ENCODE peak calls at places on chromosomes 3 and 15, in ten cellular contexts. One of them, this sample, is unnamed.

GRCh38 chr15:65993226-65993625 is 123.9 kb downstream of the RAB11A start:
- DNase-seq in HepG2: no peak
- DNase-seq in stomach: no peak
- DNase-seq in lower leg skin: no peak
- DNase-seq in prostate gland: no peak
- DNase-seq in A549: no peak
- DNase-seq in uterus: no peak
- DNase-seq in heart left ventricle: no peak
- DNase-seq in endothelial cell of umbilical vein: no peak
- DNase-seq in ovary: no peak
- DNase-seq in this sample: no peak

GRCh38 chr15:99291643-99292042 is 40.4 kb downstream of the LRRC28 start:
- DNase-seq in HepG2: no peak
- DNase-seq in stomach: no peak
- DNase-seq in lower leg skin: no peak
- DNase-seq in prostate gland: no peak
- DNase-seq in A549: no peak
- DNase-seq in uterus: no peak
- DNase-seq in heart left ventricle: no peak
- DNase-seq in endothelial cell of umbilical vein: no peak
- DNase-seq in ovary: no peak
- DNase-seq in this sample: no peak

GRCh38 chr3:118618247-118619040 is 416.2 kb downstream of the IGSF11 start:
- DNase-seq in HepG2: no peak
- DNase-seq in stomach: no peak
- DNase-seq in lower leg skin: no peak
- DNase-seq in prostate gland: no peak
- DNase-seq in A549: no peak
- DNase-seq in uterus: no peak
- DNase-seq in heart left ventricle: no peak
- DNase-seq in endothelial cell of umbilical vein: no peak
- DNase-seq in ovary: no peak
- DNase-seq in this sample: no peak

GRCh38 chr3:195870442-195870841 is 37.9 kb downstream of the TNK2 start:
- DNase-seq in HepG2: no peak
- DNase-seq in stomach: peak; percentile 49
- DNase-seq in lower leg skin: no peak
- DNase-seq in prostate gland: no peak
- DNase-seq in A549: no peak
- DNase-seq in uterus: no peak
- DNase-seq in heart left ventricle: peak; percentile 60
- DNase-seq in endothelial cell of umbilical vein: no peak
- DNase-seq in ovary: no peak
- DNase-seq in this sample: no peak

GRCh38 chr3:43366880-43367279 is 80.5 kb downstream of the SNRK start:
- DNase-seq in HepG2: no peak
- DNase-seq in stomach: no peak
- DNase-seq in lower leg skin: no peak
- DNase-seq in prostate gland: no peak
- DNase-seq in A549: no peak
- DNase-seq in uterus: no peak
- DNase-seq in heart left ventricle: no peak
- DNase-seq in endothelial cell of umbilical vein: no peak
- DNase-seq in ovary: no peak
- DNase-seq in this sample: no peak

GRCh38 chr3:177134166-177134565 is 63.1 kb downstream of the TBL1XR1 start:
- DNase-seq in HepG2: no peak
- DNase-seq in stomach: no peak
- DNase-seq in lower leg skin: no peak
- DNase-seq in prostate gland: no peak
- DNase-seq in A549: no peak
- DNase-seq in uterus: no peak
- DNase-seq in heart left ventricle: no peak
- DNase-seq in endothelial cell of umbilical vein: peak; percentile 86
- DNase-seq in ovary: no peak
- DNase-seq in this sample: no peak

GRCh38 chr3:71998995-71999673 is 214.2 kb upstream of the PROK2 start:
- DNase-seq in HepG2: no peak
- DNase-seq in stomach: no peak
- DNase-seq in lower leg skin: no peak
- DNase-seq in prostate gland: no peak
- DNase-seq in A549: no peak
- DNase-seq in uterus: no peak
- DNase-seq in heart left ventricle: no peak
- DNase-seq in endothelial cell of umbilical vein: no peak
- DNase-seq in ovary: no peak
- DNase-seq in this sample: no peak

GRCh38 chr15:63436872-63437375 is 55.3 kb upstream of the CA12 start:
- DNase-seq in HepG2: peak; percentile 70
- DNase-seq in stomach: peak; percentile 86
- DNase-seq in lower leg skin: peak; percentile 96
- DNase-seq in prostate gland: peak; percentile 81
- DNase-seq in A549: peak; percentile 75
- DNase-seq in uterus: peak; percentile 77
- DNase-seq in heart left ventricle: peak; percentile 90
- DNase-seq in endothelial cell of umbilical vein: peak; percentile 70
- DNase-seq in ovary: peak; percentile 82
- DNase-seq in this sample: peak; percentile 90

GRCh38 chr15:63918317-63918672 is 84.5 kb upstream of the HERC1 start:
- DNase-seq in HepG2: no peak
- DNase-seq in stomach: no peak
- DNase-seq in lower leg skin: no peak
- DNase-seq in prostate gland: no peak
- DNase-seq in A549: no peak
- DNase-seq in uterus: no peak
- DNase-seq in heart left ventricle: no peak
- DNase-seq in endothelial cell of umbilical vein: no peak
- DNase-seq in ovary: no peak
- DNase-seq in this sample: no peak

GRCh38 chr3:13041113-13041776 is 32.0 kb downstream of the IQSEC1 start:
- DNase-seq in HepG2: no peak
- DNase-seq in stomach: no peak
- DNase-seq in lower leg skin: no peak
- DNase-seq in prostate gland: no peak
- DNase-seq in A549: no peak
- DNase-seq in uterus: no peak
- DNase-seq in heart left ventricle: no peak
- DNase-seq in endothelial cell of umbilical vein: no peak
- DNase-seq in ovary: no peak
- DNase-seq in this sample: no peak

GRCh38 chr3:56792201-56792600 is 9.5 kb downstream of the ARHGEF3 start:
- DNase-seq in HepG2: peak; percentile 73
- DNase-seq in stomach: no peak
- DNase-seq in lower leg skin: peak; percentile 29
- DNase-seq in prostate gland: no peak
- DNase-seq in A549: no peak
- DNase-seq in uterus: no peak
- DNase-seq in heart left ventricle: no peak
- DNase-seq in endothelial cell of umbilical vein: no peak
- DNase-seq in ovary: peak; percentile 71
- DNase-seq in this sample: no peak

GRCh38 chr3:148077318-148077923 is 620.3 kb upstream of the AGTR1 start:
- DNase-seq in HepG2: peak; percentile 6
- DNase-seq in stomach: no peak
- DNase-seq in lower leg skin: no peak
- DNase-seq in prostate gland: no peak
- DNase-seq in A549: peak; percentile 9
- DNase-seq in uterus: no peak
- DNase-seq in heart left ventricle: no peak
- DNase-seq in endothelial cell of umbilical vein: peak; percentile 48
- DNase-seq in ovary: no peak
- DNase-seq in this sample: no peak

GRCh38 chr3:61685755-61686154 is 124.4 kb downstream of the PTPRG start:
- DNase-seq in HepG2: no peak
- DNase-seq in stomach: no peak
- DNase-seq in lower leg skin: no peak
- DNase-seq in prostate gland: no peak
- DNase-seq in A549: no peak
- DNase-seq in uterus: no peak
- DNase-seq in heart left ventricle: no peak
- DNase-seq in endothelial cell of umbilical vein: no peak
- DNase-seq in ovary: no peak
- DNase-seq in this sample: peak; percentile 45

GRCh38 chr3:61682671-61683408 is 121.5 kb downstream of the PTPRG start:
- DNase-seq in HepG2: no peak
- DNase-seq in stomach: no peak
- DNase-seq in lower leg skin: no peak
- DNase-seq in prostate gland: no peak
- DNase-seq in A549: no peak
- DNase-seq in uterus: no peak
- DNase-seq in heart left ventricle: no peak
- DNase-seq in endothelial cell of umbilical vein: no peak
- DNase-seq in ovary: no peak
- DNase-seq in this sample: no peak

GRCh38 chr3:61684386-61684785 is 123.0 kb downstream of the PTPRG start:
- DNase-seq in HepG2: no peak
- DNase-seq in stomach: no peak
- DNase-seq in lower leg skin: no peak
- DNase-seq in prostate gland: peak; percentile 28
- DNase-seq in A549: no peak
- DNase-seq in uterus: no peak
- DNase-seq in heart left ventricle: no peak
- DNase-seq in endothelial cell of umbilical vein: no peak
- DNase-seq in ovary: no peak
- DNase-seq in this sample: peak; percentile 74

GRCh38 chr3:61681636-61682035 is 120.3 kb downstream of the PTPRG start:
- DNase-seq in HepG2: no peak
- DNase-seq in stomach: no peak
- DNase-seq in lower leg skin: no peak
- DNase-seq in prostate gland: no peak
- DNase-seq in A549: no peak
- DNase-seq in uterus: no peak
- DNase-seq in heart left ventricle: no peak
- DNase-seq in endothelial cell of umbilical vein: no peak
- DNase-seq in ovary: no peak
- DNase-seq in this sample: no peak

DNA sequence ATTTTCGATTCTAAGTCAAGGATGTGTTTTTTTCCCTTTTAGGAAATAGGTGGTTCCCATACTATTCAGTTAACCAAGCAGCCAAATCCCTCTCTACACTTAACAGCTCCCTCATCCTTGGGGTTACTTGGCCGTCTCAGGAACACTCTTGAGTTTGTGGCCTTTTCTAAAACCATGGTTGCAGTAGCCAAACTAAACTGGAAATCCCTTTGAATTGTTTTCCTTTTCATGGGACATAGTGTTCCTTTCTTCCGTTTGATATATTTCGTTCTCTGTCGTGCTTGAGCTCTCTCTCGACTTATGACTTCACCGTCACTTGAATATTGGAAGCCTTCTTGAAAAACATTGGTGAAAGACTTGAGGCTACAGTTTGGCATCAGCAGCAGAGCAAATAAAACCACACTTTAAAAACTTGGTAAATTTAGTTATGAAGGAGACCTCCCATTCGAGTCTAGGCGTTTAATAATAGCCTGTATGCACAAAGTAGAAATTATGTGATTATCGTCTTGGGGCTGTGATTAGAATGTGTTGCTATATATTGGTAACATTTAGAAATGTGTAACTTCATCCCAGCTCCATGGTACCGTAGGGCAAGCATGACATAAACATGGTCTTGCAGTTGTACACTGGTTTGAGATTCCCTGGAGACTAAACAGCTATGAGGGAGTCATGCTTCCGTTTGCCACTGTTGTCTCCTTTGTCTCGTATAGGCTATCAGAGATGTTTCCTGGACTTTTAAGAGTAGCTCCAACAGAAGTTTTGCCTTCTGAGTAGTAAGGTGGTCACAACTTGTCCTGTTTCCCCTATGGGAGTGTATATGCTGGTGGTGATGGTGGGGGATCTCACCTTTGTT is 122.3 kb downstream of the PTPRG start:
- DNase-seq in HepG2: no peak
- DNase-seq in stomach: no peak
- DNase-seq in lower leg skin: no peak
- DNase-seq in prostate gland: no peak
- DNase-seq in A549: no peak
- DNase-seq in uterus: no peak
- DNase-seq in heart left ventricle: no peak
- DNase-seq in endothelial cell of umbilical vein: no peak
- DNase-seq in ovary: no peak
- DNase-seq in this sample: peak; percentile 61
- H3K4me3 ChIP-seq in HepG2: no peak overlapping the region
- H3K4me3 ChIP-seq in stomach: no peak overlapping the region
- H3K4me3 ChIP-seq in lower leg skin: no peak overlapping the region
- H3K4me3 ChIP-seq in prostate gland: no peak overlapping the region
- H3K4me3 ChIP-seq in A549: no peak overlapping the region
- H3K4me3 ChIP-seq in uterus: no peak overlapping the region
- H3K4me3 ChIP-seq in heart left ventricle: no peak overlapping the region
- H3K4me3 ChIP-seq in endothelial cell of umbilical vein: no peak overlapping the region
- H3K4me3 ChIP-seq in ovary: no peak overlapping the region
- H3K4me3 ChIP-seq in this sample: no peak overlapping the region

DNA sequence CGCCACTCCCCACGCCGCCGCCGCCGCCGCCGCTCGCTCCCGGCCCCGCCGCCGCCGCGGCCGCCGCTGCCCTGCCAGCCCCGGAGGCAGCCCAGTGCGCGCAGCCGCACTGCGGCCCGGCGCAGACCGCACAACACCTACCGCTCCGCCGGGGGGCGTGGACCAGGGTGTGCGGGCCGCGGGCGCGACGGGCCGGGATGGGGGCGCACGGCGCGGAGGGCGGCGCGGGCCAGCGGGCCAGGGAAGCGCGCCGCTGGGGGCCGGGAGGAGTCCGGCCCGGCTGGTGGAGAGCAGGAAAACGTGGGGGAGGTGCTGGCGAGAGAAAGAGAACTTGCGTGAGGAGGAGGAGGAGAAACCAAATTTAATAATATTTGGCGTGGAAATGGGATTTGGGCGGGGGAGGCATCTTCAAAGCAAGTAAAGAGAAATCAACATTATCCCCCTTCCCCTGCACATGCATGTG is at the start of gene RFX7:
- DNase-seq in HepG2: peak; percentile 53
- DNase-seq in stomach: peak; percentile 83
- DNase-seq in lower leg skin: peak; percentile 92
- DNase-seq in prostate gland: peak; percentile 53
- DNase-seq in A549: peak; percentile 83
- DNase-seq in uterus: peak; percentile 72
- DNase-seq in heart left ventricle: peak; percentile 88
- DNase-seq in endothelial cell of umbilical vein: peak; percentile 65
- DNase-seq in ovary: peak; percentile 69
- DNase-seq in this sample: peak; percentile 79
- TF ChIP-seq POLR2A in HepG2: no peak
- TF ChIP-seq POLR2A in stomach: no peak
- TF ChIP-seq POLR2A in lower leg skin: no peak
- TF ChIP-seq POLR2A in prostate gland: no peak
- TF ChIP-seq POLR2A in A549: peak; percentile 65
- TF ChIP-seq POLR2A in uterus: peak; percentile 22
- TF ChIP-seq POLR2A in heart left ventricle: no peak
- TF ChIP-seq POLR2A in endothelial cell of umbilical vein: no peak
- TF ChIP-seq POLR2A in ovary: no peak
- TF ChIP-seq POLR2A in this sample: no peak

GRCh38 chr3:124837730-124838186 is 49.4 kb downstream of the ITGB5 start:
- DNase-seq in HepG2: peak; percentile 90
- DNase-seq in stomach: peak; percentile 43
- DNase-seq in lower leg skin: no peak
- DNase-seq in prostate gland: peak; percentile 44
- DNase-seq in A549: peak; percentile 99
- DNase-seq in uterus: peak; percentile 66
- DNase-seq in heart left ventricle: peak; percentile 75
- DNase-seq in endothelial cell of umbilical vein: peak; percentile 83
- DNase-seq in ovary: no peak
- DNase-seq in this sample: no peak
- H3K4me3 ChIP-seq in HepG2: no peak overlapping the region
- H3K4me3 ChIP-seq in stomach: no peak overlapping the region
- H3K4me3 ChIP-seq in lower leg skin: no peak overlapping the region
- H3K4me3 ChIP-seq in prostate gland: no peak overlapping the region
- H3K4me3 ChIP-seq in A549: no peak overlapping the region
- H3K4me3 ChIP-seq in uterus: no peak overlapping the region
- H3K4me3 ChIP-seq in heart left ventricle: no peak overlapping the region
- H3K4me3 ChIP-seq in endothelial cell of umbilical vein: no peak overlapping the region
- H3K4me3 ChIP-seq in ovary: no peak overlapping the region
- H3K4me3 ChIP-seq in this sample: no peak overlapping the region

GRCh38 chr15:79458491-79458890 is 26.4 kb downstream of the MINAR1 start:
- DNase-seq in HepG2: no peak
- DNase-seq in stomach: no peak
- DNase-seq in lower leg skin: no peak
- DNase-seq in prostate gland: no peak
- DNase-seq in A549: no peak
- DNase-seq in uterus: no peak
- DNase-seq in heart left ventricle: no peak
- DNase-seq in endothelial cell of umbilical vein: no peak
- DNase-seq in ovary: no peak
- DNase-seq in this sample: no peak
- TF ChIP-seq POLR2A in HepG2: no peak
- TF ChIP-seq POLR2A in stomach: no peak
- TF ChIP-seq POLR2A in lower leg skin: no peak
- TF ChIP-seq POLR2A in prostate gland: no peak
- TF ChIP-seq POLR2A in A549: no peak
- TF ChIP-seq POLR2A in uterus: no peak
- TF ChIP-seq POLR2A in heart left ventricle: no peak
- TF ChIP-seq POLR2A in endothelial cell of umbilical vein: no peak
- TF ChIP-seq POLR2A in ovary: no peak
- TF ChIP-seq POLR2A in this sample: no peak